ENCODE peak calls at places on chromosomes 5 and 9, in four cellular contexts. X, G, I and U are unnamed samples.

GRCh38 chr5:94849821-94850736 is 231.6 kb downstream of the SLF1 start:
- DNase-seq in X (no peak), G (peak), I (no peak), U (peak)

GRCh38 chr9:72338631-72339030 is 26.4 kb downstream of the ZFAND5 start:
- DNase-seq in X (no peak), G (no peak), I (no peak), U (no peak)

GRCh38 chr9:121824651-121825480 is 173.4 kb downstream of the DAB2IP start:
- DNase-seq in X (no peak), G (no peak), I (no peak), U (no peak)

GRCh38 chr9:95004452-95005275 is 278.2 kb downstream of the AOPEP start:
- DNase-seq in X (peak), G (no peak), I (peak), U (peak)

GRCh38 chr5:37991903-37992299 is 152.1 kb upstream of the GDNF start:
- DNase-seq in X (no peak), G (no peak), I (no peak), U (no peak)

GRCh38 chr5:34571380-34572041 is 84.6 kb upstream of the RAI14 start:
- DNase-seq in X (no peak), G (no peak), I (no peak), U (no peak)

GRCh38 chr5:39193553-39194465 is 25.6 kb downstream of the FYB1 start:
- DNase-seq in X (no peak), G (no peak), I (no peak), U (no peak)

GRCh38 chr5:134533115-134533815 is 7.8 kb downstream of the JADE2 start:
- DNase-seq in X (no peak), G (no peak), I (peak), U (no peak)

GRCh38 chr9:100064872-100065581 is 33.8 kb downstream of the ERP44 start:
- DNase-seq in X (no peak), G (no peak), I (no peak), U (no peak)

GRCh38 chr5:150144211-150144801 is 11.3 kb downstream of the PDGFRB start:
- DNase-seq in X (no peak), G (no peak), I (peak), U (no peak)

GRCh38 chr5:67165524-67166459 is 30.8 kb downstream of the CD180 start:
- DNase-seq in X (peak), G (peak), I (peak), U (no peak)

GRCh38 chr9:34568133-34568532 is 21.4 kb downstream of the CNTFR start:
- DNase-seq in X (no peak), G (no peak), I (peak), U (no peak)

GRCh38 chr5:37665272-37665671 is 174.6 kb downstream of the GDNF start:
- DNase-seq in X (no peak), G (no peak), I (no peak), U (no peak)

GRCh38 chr9:74736635-74737034 is 151.1 kb downstream of the TRPM6 start:
- DNase-seq in X (no peak), G (no peak), I (no peak), U (no peak)

GRCh38 chr5:14720236-14720923 is 55.9 kb downstream of the OTULIN start:
- DNase-seq in X (no peak), G (no peak), I (no peak), U (no peak)

GRCh38 chr9:104927216-104927911 is 591 bp downstream of the ABCA1 start:
- DNase-seq in X (peak), G (peak), I (peak), U (no peak)

GRCh38 chr5:80931423-80931822 is 28.7 kb upstream of the RASGRF2 start:
- DNase-seq in X (no peak), G (no peak), I (no peak), U (no peak)

GRCh38 chr5:172577510-172577909 is 63.6 kb upstream of the NEURL1B start:
- DNase-seq in X (no peak), G (no peak), I (no peak), U (no peak)

GRCh38 chr5:174323878-174324281 is 278.4 kb downstream of the NSG2 start:
- DNase-seq in X (peak), G (peak), I (no peak), U (peak)

GRCh38 chr9:21813575-21814473 is 11.4 kb downstream of the MTAP start:
- DNase-seq in X (peak), G (peak), I (peak), U (peak)